ENCODE peak calls at places on chromosomes 1 and 21, in four cellular contexts. One of them, this sample, is unnamed.

GRCh38 chr1:43558346-43558841 is 27.7 kb downstream of the PTPRF start:
- DNase-seq in Peyer's patch: peak
- DNase-seq in KBM-7: no peak
- DNase-seq in EL: peak
- DNase-seq in this sample: no peak

GRCh38 chr21:26844258-26845065 is 747 bp downstream of the ADAMTS1 start:
- DNase-seq in Peyer's patch: no peak
- DNase-seq in KBM-7: peak
- DNase-seq in EL: peak
- DNase-seq in this sample: peak

GRCh38 chr1:207822124-207822601 is 70.3 kb downstream of the CD46 start:
- DNase-seq in Peyer's patch: peak
- DNase-seq in KBM-7: no peak
- DNase-seq in EL: no peak
- DNase-seq in this sample: no peak

GRCh38 chr1:109298666-109299086 is 8.1 kb downstream of the MYBPHL start:
- DNase-seq in EL: peak
- DNase-seq in Peyer's patch: no peak
- DNase-seq in KBM-7: no peak
- DNase-seq in this sample: peak

GRCh38 chr1:155022136-155022926 is 11.2 kb downstream of the DCST2 start:
- DNase-seq in KBM-7: no peak
- DNase-seq in EL: peak
- DNase-seq in Peyer's patch: no peak
- DNase-seq in this sample: no peak

GRCh38 chr1:30612666-30613065 is 110.7 kb downstream of the MATN1 start:
- DNase-seq in Peyer's patch: no peak
- DNase-seq in EL: no peak
- DNase-seq in KBM-7: no peak
- DNase-seq in this sample: peak

GRCh38 chr1:115107501-115108260 is 18.4 kb upstream of the TSPAN2 start:
- DNase-seq in EL: no peak
- DNase-seq in KBM-7: no peak
- DNase-seq in Peyer's patch: no peak
- DNase-seq in this sample: peak

GRCh38 chr1:4678318-4678717 is 23.9 kb downstream of the AJAP1 start:
- DNase-seq in EL: no peak
- DNase-seq in KBM-7: no peak
- DNase-seq in Peyer's patch: no peak
- DNase-seq in this sample: no peak

GRCh38 chr1:67814121-67814772 is 19.0 kb downstream of the GNG12 start:
- DNase-seq in Peyer's patch: no peak
- DNase-seq in KBM-7: no peak
- DNase-seq in EL: peak
- DNase-seq in this sample: peak

GRCh38 chr1:154433161-154433681 is 28.1 kb downstream of the IL6R start:
- DNase-seq in Peyer's patch: no peak
- DNase-seq in KBM-7: no peak
- DNase-seq in EL: no peak
- DNase-seq in this sample: no peak

GRCh38 chr21:40567511-40567910 is 279.4 kb downstream of the DSCAM start:
- DNase-seq in EL: no peak
- DNase-seq in Peyer's patch: no peak
- DNase-seq in KBM-7: no peak
- DNase-seq in this sample: no peak

GRCh38 chr1:188027613-188028012 is 1198.9 kb downstream of the PLA2G4A start:
- DNase-seq in EL: peak
- DNase-seq in Peyer's patch: no peak
- DNase-seq in KBM-7: no peak
- DNase-seq in this sample: peak

GRCh38 chr1:62508187-62508758 is 71.4 kb downstream of the USP1 start:
- DNase-seq in Peyer's patch: no peak
- DNase-seq in EL: peak
- DNase-seq in KBM-7: peak
- DNase-seq in this sample: peak

GRCh38 chr21:16216595-16216994 is 486.8 kb downstream of the USP25 start:
- DNase-seq in EL: no peak
- DNase-seq in KBM-7: no peak
- DNase-seq in Peyer's patch: no peak
- DNase-seq in this sample: no peak

GRCh38 chr1:113734357-113735055 is 24.8 kb downstream of the PHTF1 start:
- DNase-seq in Peyer's patch: no peak
- DNase-seq in KBM-7: no peak
- DNase-seq in EL: no peak
- DNase-seq in this sample: peak

GRCh38 chr1:151399890-151400235 is 490 bp downstream of the PSMB4 start:
- DNase-seq in Peyer's patch: no peak
- DNase-seq in EL: peak
- DNase-seq in KBM-7: no peak
- DNase-seq in this sample: peak

GRCh38 chr1:184242507-184242943 is 144.3 kb upstream of the C1orf21 start:
- DNase-seq in EL: peak
- DNase-seq in Peyer's patch: peak
- DNase-seq in KBM-7: no peak
- DNase-seq in this sample: peak

GRCh38 chr1:222057162-222057561 is 315.3 kb upstream of the DUSP10 start:
- DNase-seq in Peyer's patch: no peak
- DNase-seq in KBM-7: no peak
- DNase-seq in EL: no peak
- DNase-seq in this sample: no peak

GRCh38 chr1:91889717-91890459 is 3.9 kb upstream of the TGFBR3 start:
- DNase-seq in Peyer's patch: peak
- DNase-seq in EL: peak
- DNase-seq in KBM-7: no peak
- DNase-seq in this sample: no peak

GRCh38 chr1:73144321-73144720 is 862.0 kb upstream of the NEGR1 start:
- DNase-seq in EL: no peak
- DNase-seq in Peyer's patch: no peak
- DNase-seq in KBM-7: peak
- DNase-seq in this sample: peak

GRCh38 chr1:150881331-150882070 is 5.1 kb upstream of the ARNT start:
- DNase-seq in EL: peak
- DNase-seq in Peyer's patch: no peak
- DNase-seq in KBM-7: no peak
- DNase-seq in this sample: peak

GRCh38 chr1:47818682-47819502 is 178.3 kb downstream of the TRABD2B start:
- DNase-seq in EL: no peak
- DNase-seq in Peyer's patch: no peak
- DNase-seq in KBM-7: no peak
- DNase-seq in this sample: no peak

GRCh38 chr1:67888707-67889106 is 55.4 kb upstream of the GNG12 start:
- DNase-seq in EL: peak
- DNase-seq in Peyer's patch: no peak
- DNase-seq in KBM-7: no peak
- DNase-seq in this sample: no peak

GRCh38 chr1:10665226-10665625 is 131.2 kb downstream of the CASZ1 start:
- DNase-seq in EL: no peak
- DNase-seq in Peyer's patch: no peak
- DNase-seq in KBM-7: no peak
- DNase-seq in this sample: no peak

GRCh38 chr1:201593200-201593828 is 54.4 kb downstream of the NAV1 start:
- DNase-seq in Peyer's patch: no peak
- DNase-seq in KBM-7: no peak
- DNase-seq in EL: peak
- DNase-seq in this sample: peak

GRCh38 chr1:204259782-204260181 is 46.0 kb upstream of the GOLT1A start:
- DNase-seq in Peyer's patch: no peak
- DNase-seq in KBM-7: no peak
- DNase-seq in EL: no peak
- DNase-seq in this sample: no peak

GRCh38 chr21:45152265-45152746 is 77.9 kb downstream of the ADARB1 start:
- DNase-seq in Peyer's patch: peak
- DNase-seq in KBM-7: peak
- DNase-seq in EL: no peak
- DNase-seq in this sample: peak

GRCh38 chr1:57637155-57637554 is 213.3 kb upstream of the DAB1 start:
- DNase-seq in EL: peak
- DNase-seq in KBM-7: no peak
- DNase-seq in Peyer's patch: no peak
- DNase-seq in this sample: no peak

GRCh38 chr1:1355376-1355775 is 3.0 kb downstream of the MXRA8 start:
- DNase-seq in KBM-7: no peak
- DNase-seq in Peyer's patch: no peak
- DNase-seq in EL: peak
- DNase-seq in this sample: no peak